ENCODE peak calls at places on chromosomes 13 and 19, in four cellular contexts. D is body of pancreas, A is aorta, K is breast epithelium. Y is an unnamed sample. For H3K4me1, the result is how much of the 10 kb centered on the place peaks cover.

GRCh38 chr13:112899618-112900600 is 69.1 kb upstream of the MCF2L start:
- DNase-seq in D (no peak), A (peak), K (no peak), Y (no peak)

GRCh38 chr19:38736413-38737280 is 7.6 kb downstream of the CAPN12 start:
- DNase-seq in D (peak), A (peak), K (peak), Y (peak)

GRCh38 chr19:16022251-16022650 is 54.0 kb upstream of the TPM4 start:
- DNase-seq in D (no peak), A (peak), K (no peak), Y (no peak)

GRCh38 chr19:57052102-57052501 is 67.7 kb upstream of the USP29 start:
- DNase-seq in D (no peak), A (no peak), K (no peak), Y (no peak)

GRCh38 chr19:42325896-42326771 is 699 bp downstream of the MEGF8 start:
- DNase-seq in D (peak), A (no peak), K (no peak), Y (no peak)

GRCh38 chr13:105147481-105147880 is 1388.0 kb downstream of the EFNB2 start:
- DNase-seq in D (no peak), A (no peak), K (no peak), Y (no peak)

GRCh38 chr13:87671824-87672603 is 843 bp downstream of the SLITRK5 start:
- DNase-seq in D (no peak), A (peak), K (no peak), Y (no peak)

GRCh38 chr13:55572862-55573261 is 1567.9 kb upstream of the PRR20A start:
- DNase-seq in D (no peak), A (no peak), K (no peak), Y (no peak)

GRCh38 chr19:51691122-51692064 is 1.7 kb upstream of the SPACA6 start:
- DNase-seq in D (no peak), A (no peak), K (no peak), Y (no peak)

GRCh38 chr13:19591864-19592263 is 30.5 kb upstream of the TPTE2 start:
- DNase-seq in D (no peak), A (no peak), K (no peak), Y (no peak)

GRCh38 chr13:39349391-39349790 is 253.6 kb downstream of the LHFPL6 start:
- DNase-seq in D (no peak), A (no peak), K (no peak), Y (no peak)

GRCh38 chr19:46944123-46944718 is 75.4 kb upstream of the NPAS1 start:
- DNase-seq in D (no peak), A (peak), K (no peak), Y (no peak)

GRCh38 chr13:42271337-42272114 is 426 bp upstream of the AKAP11 start:
- DNase-seq in D (peak), A (peak), K (peak), Y (peak)

DNA sequence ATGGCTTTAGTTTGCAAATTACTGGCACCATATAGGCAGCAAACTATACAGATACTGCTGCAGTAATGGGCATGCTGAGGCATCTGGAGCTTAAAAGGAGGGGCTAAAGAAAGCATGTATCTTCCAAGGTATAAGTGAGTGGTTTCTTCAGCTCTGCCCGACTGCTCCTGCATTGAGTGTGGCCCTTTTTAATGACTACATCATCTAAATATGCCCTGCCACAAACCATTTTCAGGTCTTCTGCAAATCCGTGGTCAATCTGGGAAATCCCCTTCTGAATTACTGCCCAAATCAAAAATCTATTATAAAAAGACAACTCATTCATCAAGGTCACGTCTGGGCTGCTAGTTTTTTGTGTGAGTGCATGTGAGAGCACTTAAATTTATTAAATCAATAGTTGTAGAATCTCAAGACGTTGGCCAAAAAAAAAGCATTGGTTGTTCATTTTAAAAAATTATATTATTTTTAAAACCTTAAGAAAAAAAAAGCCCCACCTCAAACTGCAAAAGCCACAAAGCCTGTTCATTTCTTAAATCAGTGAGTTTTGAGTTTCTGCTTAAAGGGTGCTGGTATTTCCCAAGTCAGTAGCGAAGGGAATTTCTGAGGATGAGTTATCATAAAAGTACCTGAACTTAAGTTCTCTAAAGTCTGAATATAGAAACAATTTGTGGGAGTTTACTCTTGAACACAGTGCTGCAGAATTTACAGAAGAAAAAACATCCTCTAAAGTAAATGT is 16.3 kb downstream of the LCP1 start:
- DNase-seq in D (no peak), A (no peak), K (no peak), Y (no peak)
- H3K4me1 ChIP-seq in D (under half), A (under half), K (under half), Y (under half)

GRCh38 chr19:28401739-28402138 is 811.2 kb downstream of the UQCRFS1 start:
- DNase-seq in D (no peak), A (no peak), K (no peak), Y (no peak)

GRCh38 chr19:28406237-28406596 is 806.7 kb downstream of the UQCRFS1 start:
- DNase-seq in D (no peak), A (no peak), K (no peak), Y (no peak)

GRCh38 chr19:28402701-28403290 is 810.2 kb downstream of the UQCRFS1 start:
- DNase-seq in D (no peak), A (no peak), K (no peak), Y (no peak)

GRCh38 chr19:28404462-28404861 is 808.5 kb downstream of the UQCRFS1 start:
- DNase-seq in D (no peak), A (no peak), K (no peak), Y (no peak)

GRCh38 chr19:28403698-28404099 is 809.3 kb downstream of the UQCRFS1 start:
- DNase-seq in D (no peak), A (no peak), K (no peak), Y (no peak)
- H3K27ac ChIP-seq in D (no peak), A (no peak), K (no peak), Y (no peak)

GRCh38 chr13:108226184-108226583 is 8.0 kb downstream of the ABHD13 start:
- DNase-seq in D (no peak), A (no peak), K (no peak), Y (no peak)

GRCh38 chr13:108230377-108230776 is 12.2 kb downstream of the ABHD13 start:
- DNase-seq in D (no peak), A (no peak), K (no peak), Y (no peak)

GRCh38 chr13:108223850-108224503 is 5.8 kb downstream of the ABHD13 start:
- DNase-seq in D (no peak), A (no peak), K (no peak), Y (no peak)

GRCh38 chr13:108225440-108225839 is 7.2 kb downstream of the ABHD13 start:
- DNase-seq in D (no peak), A (no peak), K (no peak), Y (no peak)

GRCh38 chr13:108227651-108228272 is 9.6 kb downstream of the ABHD13 start:
- DNase-seq in D (no peak), A (no peak), K (no peak), Y (no peak)
- H3K4me3 ChIP-seq in D (no peak), A (no peak), K (no peak), Y (no peak)

DNA sequence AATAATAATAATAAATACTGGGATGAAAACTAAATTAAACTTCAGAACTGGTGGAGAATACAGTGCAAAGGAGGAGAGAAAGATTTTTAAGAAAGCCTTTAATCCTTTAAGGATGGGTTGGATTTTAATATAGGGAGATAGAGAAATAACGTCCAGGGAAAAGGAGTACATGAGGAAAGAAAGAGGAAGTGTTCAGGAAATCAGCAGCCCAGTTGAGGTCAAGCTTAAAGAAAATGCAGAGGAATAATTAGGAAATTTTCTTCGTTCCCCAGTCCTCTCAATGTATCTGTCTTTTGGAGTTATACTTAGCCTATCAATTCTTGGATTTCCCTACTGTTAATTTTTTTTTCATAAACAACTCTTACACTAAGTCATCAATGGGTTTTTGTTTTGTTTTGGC is 47.7 kb downstream of the INTS6 start:
- DNase-seq in D (no peak), A (no peak), K (no peak), Y (no peak)
- H3K4me1 ChIP-seq in D (under half), A (under half), K (under half), Y (under half)